ENCODE peak calls at places on chromosomes 12 and 14, in ten cellular contexts. G is right atrium auricular region, X is ascending aorta, L is mammary epithelial cell, Y is GM12878, V is lung, T is stomach, A is osteoblast, W is upper lobe of right lung, D is pancreas. Z is an unnamed sample. For H3K4me1, the result is how much of the 10 kb centered on the place peaks cover.

GRCh38 chr12:71041481-71041880 is 116.3 kb downstream of the TSPAN8 start:
- DNase-seq in T (no peak), V (no peak), Y (no peak), L (no peak), G (no peak), A (no peak), D (no peak), W (no peak), X (no peak), Z (no peak)

GRCh38 chr12:95764848-95765247 is 25.7 kb downstream of the NTN4 start:
- DNase-seq in L (no peak), V (no peak), W (no peak), D (no peak), G (no peak), A (no peak), X (no peak), Y (no peak), T (no peak), Z (no peak)

GRCh38 chr12:103728323-103728722 is 112.7 kb downstream of the NT5DC3 start:
- DNase-seq in A (no peak), D (no peak), G (no peak), W (no peak), X (no peak), L (no peak), V (no peak), Y (no peak), T (no peak), Z (no peak)

GRCh38 chr12:98752726-98753125 is 107.6 kb downstream of the APAF1 start:
- DNase-seq in V (no peak), G (no peak), Y (no peak), A (peak), D (no peak), L (no peak), W (no peak), T (no peak), X (no peak), Z (no peak)

GRCh38 chr12:88493651-88494050 is 86.6 kb downstream of the KITLG start:
- DNase-seq in W (no peak), Y (no peak), A (peak), G (no peak), L (peak), V (no peak), D (no peak), T (no peak), X (no peak), Z (no peak)

GRCh38 chr12:18261273-18261672 is at the start of gene PIK3C2G:
- DNase-seq in X (no peak), D (no peak), T (peak), G (no peak), L (peak), V (no peak), W (no peak), A (no peak), Y (no peak), Z (no peak)

GRCh38 chr12:4700621-4701026 is 19.6 kb upstream of the GALNT8 start:
- DNase-seq in D (peak), Y (no peak), A (no peak), X (no peak), L (no peak), W (no peak), T (no peak), V (peak), G (peak), Z (peak)

GRCh38 chr12:123453165-123453564 is 4.8 kb upstream of the SNRNP35 start:
- DNase-seq in A (no peak), V (no peak), W (no peak), G (no peak), X (no peak), T (no peak), L (no peak), Y (no peak), D (no peak), Z (peak)

GRCh38 chr14:71554959-71555612 is 377.1 kb upstream of the RGS6 start:
- DNase-seq in W (no peak), X (no peak), A (no peak), V (no peak), D (no peak), T (no peak), L (no peak), G (no peak), Y (peak), Z (no peak)

GRCh38 chr12:46364777-46365580 is 7.6 kb downstream of the SLC38A2 start:
- DNase-seq in L (peak), D (peak), V (peak), G (peak), A (no peak), X (no peak), T (peak), Y (no peak), W (no peak), Z (peak)

GRCh38 chr14:35197015-35197414 is 74.7 kb downstream of the PRORP start:
- DNase-seq in T (no peak), W (no peak), X (no peak), Y (no peak), D (no peak), G (no peak), V (no peak), A (no peak), L (peak), Z (no peak)

GRCh38 chr14:73795974-73796373 is 55.7 kb upstream of the PTGR2 start:
- DNase-seq in A (no peak), L (peak), X (no peak), Y (no peak), V (no peak), G (no peak), T (peak), D (peak), W (no peak), Z (no peak)

GRCh38 chr14:105448706-105449111 is 25.9 kb upstream of the CRIP2 start:
- DNase-seq in G (peak), V (peak), Y (no peak), L (peak), D (no peak), X (no peak), W (peak), T (peak), A (peak), Z (peak)

GRCh38 chr12:75837700-75838099 is 193.9 kb downstream of the PHLDA1 start:
- DNase-seq in V (peak), T (no peak), W (no peak), L (no peak), G (no peak), A (peak), D (no peak), Y (no peak), X (no peak), Z (no peak)

GRCh38 chr14:55349565-55349964 is 62.1 kb downstream of the ATG14 start:
- DNase-seq in Y (no peak), D (no peak), G (no peak), L (no peak), X (no peak), W (no peak), V (no peak), T (no peak), A (no peak), Z (peak)

GRCh38 chr12:41103614-41104013 is 84.5 kb upstream of the PDZRN4 start:
- DNase-seq in A (no peak), W (no peak), Y (no peak), G (no peak), X (no peak), T (no peak), D (no peak), L (no peak), V (no peak), Z (no peak)

GRCh38 chr14:99817331-99817730 is 24.1 kb downstream of the EML1 start:
- DNase-seq in Y (no peak), T (no peak), A (no peak), D (no peak), G (no peak), X (no peak), V (no peak), L (no peak), W (no peak), Z (no peak)

GRCh38 chr14:99820702-99821331 is 27.6 kb downstream of the EML1 start:
- DNase-seq in V (no peak), D (no peak), T (no peak), L (no peak), A (no peak), W (no peak), G (no peak), Y (no peak), X (no peak), Z (peak)

GRCh38 chr14:99816642-99817041 is 23.4 kb downstream of the EML1 start:
- DNase-seq in G (no peak), L (no peak), W (no peak), Y (no peak), T (no peak), V (no peak), A (no peak), X (no peak), D (no peak), Z (no peak)

GRCh38 chr14:99819514-99819913 is 26.3 kb downstream of the EML1 start:
- DNase-seq in Y (no peak), G (no peak), V (no peak), W (no peak), D (no peak), A (no peak), L (no peak), T (no peak), X (no peak), Z (no peak)

GRCh38 chr14:99818503-99819036 is 25.4 kb downstream of the EML1 start:
- DNase-seq in T (no peak), A (no peak), X (no peak), V (no peak), D (no peak), G (no peak), L (no peak), Y (no peak), W (no peak), Z (no peak)
- H3K27ac ChIP-seq in T (no peak), A (no peak), X (no peak), V (no peak), D (no peak), G (no peak), L (no peak), Y (no peak), W (no peak), Z (no peak)

GRCh38 chr14:52043690-52044089 is 25.2 kb downstream of the NID2 start:
- DNase-seq in Y (no peak), A (peak), G (no peak), V (no peak), L (no peak), W (no peak), X (no peak), D (no peak), T (peak), Z (peak)
- H3K4me1 ChIP-seq in Y (under half), A (under half), G (under half), V (under half), L (under half), W (under half), X (under half), D (under half), T (under half), Z (half or more)

GRCh38 chr12:117660896-117661295 is 299.5 kb upstream of the NOS1 start:
- DNase-seq in L (no peak), V (no peak), Y (no peak), T (no peak), W (no peak), D (no peak), A (no peak), X (no peak), G (no peak), Z (no peak)

GRCh38 chr12:117658226-117658625 is 296.8 kb upstream of the NOS1 start:
- DNase-seq in T (no peak), W (no peak), L (no peak), A (no peak), X (no peak), Y (no peak), G (no peak), D (no peak), V (no peak), Z (no peak)

GRCh38 chr12:117662620-117663395 is 301.4 kb upstream of the NOS1 start:
- DNase-seq in Y (no peak), T (no peak), A (no peak), X (no peak), V (no peak), W (no peak), G (no peak), D (no peak), L (no peak), Z (no peak)

GRCh38 chr12:117662220-117662619 is 300.8 kb upstream of the NOS1 start:
- DNase-seq in L (no peak), X (no peak), T (no peak), A (no peak), Y (no peak), W (no peak), G (no peak), D (no peak), V (no peak), Z (no peak)

GRCh38 chr12:117664169-117664568 is 302.7 kb upstream of the NOS1 start:
- DNase-seq in G (no peak), A (no peak), D (no peak), T (no peak), L (no peak), V (no peak), Y (no peak), X (no peak), W (no peak), Z (no peak)
- H3K27ac ChIP-seq in G (no peak), A (no peak), D (no peak), T (no peak), L (no peak), V (no peak), Y (no peak), X (no peak), W (no peak), Z (no peak)

GRCh38 chr14:51901475-51902024 is 41.1 kb downstream of the GNG2 start:
- DNase-seq in V (no peak), D (no peak), L (no peak), G (no peak), Y (no peak), W (no peak), T (no peak), X (no peak), A (no peak), Z (no peak)
- H3K4me1 ChIP-seq in V (under half), D (under half), L (under half), G (under half), Y (under half), W (under half), T (under half), X (under half), A (under half), Z (under half)

GRCh38 chr12:110271015-110271414 is 10.0 kb upstream of the ATP2A2 start:
- DNase-seq in X (no peak), Y (no peak), L (no peak), T (no peak), D (no peak), A (no peak), W (no peak), G (no peak), V (no peak), Z (no peak)
- H3K27ac ChIP-seq in X (peak), Y (no peak), L (no peak), T (peak), D (no peak), A (peak), W (no peak), G (peak), V (no peak), Z (no peak)

GRCh38 chr14:75335588-75335987 is 57.0 kb downstream of the FOS start:
- DNase-seq in Y (peak), G (no peak), X (no peak), L (no peak), T (no peak), A (peak), W (no peak), D (no peak), V (no peak), Z (no peak)
- H3K4me1 ChIP-seq in Y (under half), G (under half), X (under half), L (under half), T (under half), A (under half), W (under half), D (under half), V (under half), Z (under half)

GRCh38 chr14:51865953-51866747 is 5.7 kb downstream of the GNG2 start:
- DNase-seq in T (no peak), G (no peak), D (no peak), W (no peak), V (no peak), Y (no peak), A (no peak), L (no peak), X (no peak), Z (no peak)

GRCh38 chr14:51862171-51862838 is 1.9 kb downstream of the GNG2 start:
- DNase-seq in A (no peak), X (no peak), Y (no peak), D (no peak), V (no peak), T (no peak), W (no peak), G (no peak), L (no peak), Z (no peak)

GRCh38 chr14:51860164-51860835 is at the start of gene GNG2:
- DNase-seq in G (peak), Y (peak), V (peak), D (peak), T (peak), X (peak), A (peak), L (peak), W (peak), Z (peak)

GRCh38 chr14:51860836-51861583 is 598 bp downstream of the GNG2 start:
- DNase-seq in Y (no peak), A (peak), L (no peak), V (no peak), D (no peak), W (no peak), T (no peak), X (no peak), G (no peak), Z (no peak)

DNA sequence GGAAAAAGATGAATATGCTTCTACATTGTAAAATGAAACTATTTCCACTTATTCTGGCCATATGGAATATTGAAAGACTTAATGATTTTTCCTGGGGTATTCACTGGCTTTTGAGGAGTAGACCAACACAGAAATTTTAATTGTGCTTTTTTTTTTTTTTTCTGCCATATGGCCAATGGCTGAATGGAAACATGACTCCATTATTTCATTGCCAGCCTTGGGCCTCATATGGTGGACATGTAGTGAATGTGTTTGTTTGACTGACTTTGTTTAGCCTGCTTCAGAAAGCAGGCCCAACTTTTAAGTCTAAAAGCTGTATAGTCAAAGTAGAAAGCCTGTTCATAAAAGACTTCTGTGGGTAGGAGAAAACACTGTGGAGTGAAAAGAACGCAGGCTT is 2.4 kb downstream of the GNG2 start:
- DNase-seq in Y (no peak), X (no peak), V (no peak), G (no peak), L (no peak), D (no peak), T (no peak), W (no peak), A (no peak), Z (no peak)
- H3K27ac ChIP-seq in Y (peak), X (no peak), V (no peak), G (no peak), L (no peak), D (no peak), T (peak), W (no peak), A (no peak), Z (no peak)

GRCh38 chr12:13203028-13203922 is 6.7 kb downstream of the EMP1 start:
- DNase-seq in X (no peak), D (no peak), W (peak), A (no peak), L (no peak), Y (no peak), V (no peak), G (peak), T (no peak), Z (no peak)
- H3K4me1 ChIP-seq in X (under half), D (under half), W (half or more), A (half or more), L (half or more), Y (under half), V (under half), G (under half), T (under half), Z (half or more)